ENCODE peak calls at places on chromosomes 4 and X, in five cellular contexts. One of them, this sample, is unnamed.

GRCh38 chr4:101178731-101179130 is 168.6 kb downstream of the PPP3CA start:
- DNase-seq in hepatocyte: no peak
- DNase-seq in left ventricle myocardium inferior: no peak
- DNase-seq in fibroblast of lung: no peak
- DNase-seq in SK-N-SH: no peak
- DNase-seq in this sample: peak; percentile 23

GRCh38 chrX:46268429-46268828 is 276.8 kb downstream of the ZNF674 start:
- DNase-seq in left ventricle myocardium inferior: no peak
- DNase-seq in fibroblast of lung: peak; percentile 8
- DNase-seq in hepatocyte: peak; percentile 31
- DNase-seq in SK-N-SH: no peak
- DNase-seq in this sample: no peak

GRCh38 chr4:88803600-88804096 is 106.0 kb upstream of the NAP1L5 start:
- DNase-seq in fibroblast of lung: peak; percentile 97
- DNase-seq in left ventricle myocardium inferior: no peak
- DNase-seq in SK-N-SH: no peak
- DNase-seq in hepatocyte: peak; percentile 50
- DNase-seq in this sample: peak; percentile 90

GRCh38 chrX:129996120-129996519 is 13.7 kb downstream of the BCORL1 start:
- DNase-seq in hepatocyte: no peak
- DNase-seq in left ventricle myocardium inferior: no peak
- DNase-seq in fibroblast of lung: peak; percentile 65
- DNase-seq in SK-N-SH: no peak
- DNase-seq in this sample: peak; percentile 10

GRCh38 chrX:13750204-13750603 is 15.7 kb downstream of the OFD1 start:
- DNase-seq in hepatocyte: peak; percentile 38
- DNase-seq in fibroblast of lung: peak; percentile 60
- DNase-seq in left ventricle myocardium inferior: no peak
- DNase-seq in SK-N-SH: peak; percentile 36
- DNase-seq in this sample: peak; percentile 49

GRCh38 chr4:39635023-39635422 is 3.6 kb downstream of the SMIM14 start:
- DNase-seq in left ventricle myocardium inferior: no peak
- DNase-seq in hepatocyte: peak; percentile 30
- DNase-seq in fibroblast of lung: no peak
- DNase-seq in SK-N-SH: no peak
- DNase-seq in this sample: no peak

GRCh38 chr4:80077639-80078038 is 4.6 kb upstream of the ANTXR2 start:
- DNase-seq in SK-N-SH: no peak
- DNase-seq in left ventricle myocardium inferior: no peak
- DNase-seq in fibroblast of lung: no peak
- DNase-seq in hepatocyte: no peak
- DNase-seq in this sample: peak; percentile 44

GRCh38 chrX:8815460-8816065 is 14.4 kb upstream of the FAM9A start:
- DNase-seq in hepatocyte: peak; percentile 66
- DNase-seq in left ventricle myocardium inferior: no peak
- DNase-seq in fibroblast of lung: peak; percentile 42
- DNase-seq in SK-N-SH: peak; percentile 58
- DNase-seq in this sample: peak; percentile 52

GRCh38 chr4:143558823-143559756 is 45.6 kb downstream of the SMARCA5 start:
- DNase-seq in fibroblast of lung: peak; percentile 66
- DNase-seq in hepatocyte: peak; percentile 89
- DNase-seq in left ventricle myocardium inferior: peak; percentile 54
- DNase-seq in SK-N-SH: peak; percentile 84
- DNase-seq in this sample: peak; percentile 24

GRCh38 chrX:13489451-13489850 is 80.0 kb upstream of the EGFL6 start:
- DNase-seq in hepatocyte: no peak
- DNase-seq in fibroblast of lung: peak; percentile 74
- DNase-seq in left ventricle myocardium inferior: peak; percentile 48
- DNase-seq in SK-N-SH: no peak
- DNase-seq in this sample: peak; percentile 70

GRCh38 chr4:59060895-59061294 is 1950.7 kb upstream of the IGFBP7 start:
- DNase-seq in fibroblast of lung: no peak
- DNase-seq in SK-N-SH: no peak
- DNase-seq in hepatocyte: no peak
- DNase-seq in left ventricle myocardium inferior: no peak
- DNase-seq in this sample: no peak

GRCh38 chr4:122309988-122310626 is 68.7 kb upstream of the ADAD1 start:
- DNase-seq in fibroblast of lung: peak; percentile 47
- DNase-seq in left ventricle myocardium inferior: no peak
- DNase-seq in hepatocyte: no peak
- DNase-seq in SK-N-SH: no peak
- DNase-seq in this sample: no peak

GRCh38 chr4:71456841-71457240 is 118.0 kb downstream of the SLC4A4 start:
- DNase-seq in hepatocyte: peak; percentile 51
- DNase-seq in left ventricle myocardium inferior: no peak
- DNase-seq in fibroblast of lung: peak; percentile 72
- DNase-seq in SK-N-SH: no peak
- DNase-seq in this sample: peak; percentile 90

GRCh38 chr4:19623866-19624265 is 627.8 kb upstream of the SLIT2 start:
- DNase-seq in left ventricle myocardium inferior: no peak
- DNase-seq in SK-N-SH: no peak
- DNase-seq in fibroblast of lung: peak; percentile 21
- DNase-seq in hepatocyte: no peak
- DNase-seq in this sample: no peak

GRCh38 chrX:13153796-13154195 is 109.4 kb upstream of the FAM9C start:
- DNase-seq in hepatocyte: no peak
- DNase-seq in left ventricle myocardium inferior: no peak
- DNase-seq in SK-N-SH: no peak
- DNase-seq in fibroblast of lung: peak; percentile 37
- DNase-seq in this sample: peak; percentile 18

GRCh38 chrX:37652053-37652452 is 33.5 kb upstream of the XK start:
- DNase-seq in hepatocyte: no peak
- DNase-seq in SK-N-SH: no peak
- DNase-seq in fibroblast of lung: no peak
- DNase-seq in left ventricle myocardium inferior: no peak
- DNase-seq in this sample: no peak

GRCh38 chr4:173801876-173802713 is 272.1 kb upstream of the HAND2 start:
- DNase-seq in hepatocyte: no peak
- DNase-seq in fibroblast of lung: peak; percentile 57
- DNase-seq in left ventricle myocardium inferior: no peak
- DNase-seq in SK-N-SH: no peak
- DNase-seq in this sample: no peak

GRCh38 chr4:75745192-75745591 is 20.8 kb downstream of the USO1 start:
- DNase-seq in SK-N-SH: no peak
- DNase-seq in left ventricle myocardium inferior: no peak
- DNase-seq in hepatocyte: peak; percentile 40
- DNase-seq in fibroblast of lung: peak; percentile 67
- DNase-seq in this sample: peak; percentile 39

GRCh38 chr4:26317766-26318165 is 3.0 kb upstream of the RBPJ start:
- DNase-seq in hepatocyte: no peak
- DNase-seq in fibroblast of lung: no peak
- DNase-seq in left ventricle myocardium inferior: no peak
- DNase-seq in SK-N-SH: no peak
- DNase-seq in this sample: no peak

GRCh38 chrX:70219938-70220764 is 14.3 kb upstream of the AWAT1 start:
- DNase-seq in SK-N-SH: no peak
- DNase-seq in left ventricle myocardium inferior: peak; percentile 27
- DNase-seq in fibroblast of lung: peak; percentile 73
- DNase-seq in hepatocyte: peak; percentile 73
- DNase-seq in this sample: peak; percentile 25

GRCh38 chr4:52198356-52198755 is 147.3 kb downstream of the SPATA18 start:
- DNase-seq in SK-N-SH: no peak
- DNase-seq in left ventricle myocardium inferior: no peak
- DNase-seq in hepatocyte: no peak
- DNase-seq in fibroblast of lung: peak; percentile 6
- DNase-seq in this sample: no peak

DNA sequence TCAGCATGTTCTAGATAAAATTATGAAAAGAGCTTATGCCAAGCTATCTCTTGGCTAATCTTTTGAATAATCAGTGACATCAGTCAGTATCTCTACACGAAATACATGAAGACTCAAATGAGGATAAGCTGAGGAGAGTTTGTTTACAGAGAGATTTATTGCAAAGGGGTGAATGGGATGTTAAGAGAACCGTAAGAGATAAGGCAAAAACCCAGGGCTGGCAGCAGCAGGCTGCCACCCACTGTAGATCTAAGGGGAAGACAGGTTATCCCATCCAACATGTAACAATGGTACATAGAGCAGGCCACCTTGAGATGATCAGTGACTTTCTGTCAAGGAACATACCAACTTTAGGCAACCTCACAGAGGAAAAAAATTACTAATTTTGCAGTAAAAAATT is 432.1 kb upstream of the NR3C2 start:
- DNase-seq in left ventricle myocardium inferior: no peak
- DNase-seq in fibroblast of lung: no peak
- DNase-seq in SK-N-SH: no peak
- DNase-seq in hepatocyte: peak; percentile 28
- DNase-seq in this sample: no peak
- TF ChIP-seq CTCF in left ventricle myocardium inferior: no peak
- TF ChIP-seq CTCF in fibroblast of lung: no peak
- TF ChIP-seq CTCF in SK-N-SH: no peak
- TF ChIP-seq CTCF in hepatocyte: peak; percentile 22
- TF ChIP-seq CTCF in this sample: no peak

DNA sequence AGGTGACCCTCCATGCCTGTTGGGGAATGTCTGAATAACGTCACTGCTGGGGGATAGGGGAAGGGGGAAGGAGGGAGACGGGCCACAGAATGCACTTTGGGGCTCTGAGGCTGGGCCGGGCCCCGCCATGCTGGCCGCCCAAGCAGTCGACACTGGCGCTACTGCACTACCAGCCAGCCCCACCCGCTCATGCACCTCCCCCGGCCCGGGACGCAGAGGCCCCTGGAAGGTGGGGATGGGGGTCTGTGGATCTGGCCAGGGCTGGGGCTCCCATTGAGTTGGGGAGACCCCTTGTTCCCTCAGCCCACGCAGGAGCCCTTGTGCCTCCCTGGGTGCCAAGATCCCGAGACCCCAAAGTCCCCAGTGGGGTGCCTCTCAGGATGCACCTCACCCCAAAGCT is 17.8 kb downstream of the FLNA start:
- DNase-seq in SK-N-SH: no peak
- DNase-seq in left ventricle myocardium inferior: no peak
- DNase-seq in fibroblast of lung: no peak
- DNase-seq in hepatocyte: no peak
- DNase-seq in this sample: no peak
- H3K36me3 ChIP-seq in SK-N-SH: peaks cover 76% of the 10 kb centered on the region
- H3K36me3 ChIP-seq in left ventricle myocardium inferior: peaks cover 95% of the 10 kb centered on the region
- H3K36me3 ChIP-seq in fibroblast of lung: peaks cover 74% of the 10 kb centered on the region
- H3K36me3 ChIP-seq in hepatocyte: no peaks in the 10 kb centered on the region
- H3K36me3 ChIP-seq in this sample: peaks cover 95% of the 10 kb centered on the region

GRCh38 chrX:40469316-40469715 is 111.5 kb upstream of the ATP6AP2 start:
- DNase-seq in hepatocyte: no peak
- DNase-seq in SK-N-SH: no peak
- DNase-seq in fibroblast of lung: no peak
- DNase-seq in left ventricle myocardium inferior: no peak
- DNase-seq in this sample: no peak

GRCh38 chrX:40474205-40474626 is 106.6 kb upstream of the ATP6AP2 start:
- DNase-seq in fibroblast of lung: no peak
- DNase-seq in SK-N-SH: peak; percentile 66
- DNase-seq in left ventricle myocardium inferior: peak; percentile 17
- DNase-seq in hepatocyte: peak; percentile 90
- DNase-seq in this sample: no peak

GRCh38 chrX:40473460-40474204 is 107.1 kb upstream of the ATP6AP2 start:
- DNase-seq in fibroblast of lung: no peak
- DNase-seq in hepatocyte: no peak
- DNase-seq in left ventricle myocardium inferior: no peak
- DNase-seq in SK-N-SH: no peak
- DNase-seq in this sample: no peak

GRCh38 chrX:40470830-40471429 is 109.8 kb upstream of the ATP6AP2 start:
- DNase-seq in hepatocyte: no peak
- DNase-seq in fibroblast of lung: no peak
- DNase-seq in left ventricle myocardium inferior: no peak
- DNase-seq in SK-N-SH: no peak
- DNase-seq in this sample: no peak

DNA sequence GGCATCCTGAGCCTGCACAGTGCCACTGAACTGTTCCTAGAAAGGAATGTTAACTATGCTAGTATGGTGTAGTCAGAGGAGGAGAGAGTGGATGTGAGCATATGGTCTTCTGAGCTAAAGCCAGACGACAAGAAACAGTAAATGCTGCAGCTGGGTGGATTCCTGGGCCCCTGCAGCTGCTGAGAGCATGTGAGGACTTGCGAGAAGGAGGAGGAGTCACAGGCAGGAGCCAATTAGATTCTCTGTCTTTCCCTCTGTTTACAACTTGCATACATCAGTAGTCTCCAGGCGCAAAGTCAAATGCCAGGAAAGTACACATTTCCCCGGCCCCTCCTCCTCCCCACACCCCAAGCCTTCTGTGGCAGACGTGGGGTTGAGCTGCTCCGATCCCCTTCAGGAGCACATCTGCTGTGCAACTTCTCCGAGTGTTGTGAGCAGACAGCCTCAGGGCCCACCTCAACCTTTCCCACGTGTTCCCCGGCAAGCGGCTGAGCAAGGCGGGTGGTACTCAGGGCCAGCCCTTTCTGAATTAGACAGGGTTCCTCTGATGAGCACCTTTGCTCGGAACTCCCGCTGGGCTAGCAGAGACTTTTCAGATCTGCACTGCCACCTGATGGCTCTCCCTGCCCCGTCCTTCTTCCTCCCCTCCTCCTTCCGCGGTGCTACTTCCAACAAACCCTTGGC is 108.7 kb upstream of the ATP6AP2 start:
- DNase-seq in left ventricle myocardium inferior: no peak
- DNase-seq in hepatocyte: peak; percentile 87
- DNase-seq in SK-N-SH: peak; percentile 38
- DNase-seq in fibroblast of lung: peak; percentile 80
- DNase-seq in this sample: peak; percentile 30
- TF ChIP-seq CTCF in left ventricle myocardium inferior: peak; percentile 23
- TF ChIP-seq CTCF in hepatocyte: peak; percentile 43
- TF ChIP-seq CTCF in SK-N-SH: no peak
- TF ChIP-seq CTCF in fibroblast of lung: peak; percentile 6
- TF ChIP-seq CTCF in this sample: no peak

GRCh38 chr4:868421-868820 is 42.5 kb upstream of the CPLX1 start:
- DNase-seq in hepatocyte: no peak
- DNase-seq in left ventricle myocardium inferior: no peak
- DNase-seq in SK-N-SH: no peak
- DNase-seq in fibroblast of lung: no peak
- DNase-seq in this sample: no peak
- H3K36me3 ChIP-seq in hepatocyte: no peaks in the 10 kb centered on the region
- H3K36me3 ChIP-seq in left ventricle myocardium inferior: peaks cover 84% of the 10 kb centered on the region
- H3K36me3 ChIP-seq in SK-N-SH: peaks cover 46% of the 10 kb centered on the region
- H3K36me3 ChIP-seq in fibroblast of lung: peaks cover 40% of the 10 kb centered on the region
- H3K36me3 ChIP-seq in this sample: peaks cover 55% of the 10 kb centered on the region

This sample was measured in brain microvascular endothelial cell.